ENCODE peak calls at places on chromosomes 2 and 18, in nine cellular contexts. One of them, this sample, is unnamed.

GRCh38 chr2:112693596-112693995 is 27.2 kb upstream of the NT5DC4 start:
- DNase-seq in GM20000: no peak
- DNase-seq in GM10248: no peak
- DNase-seq in mammary epithelial cell: no peak
- DNase-seq in Calu3: no peak
- DNase-seq in fibroblast of villous mesenchyme: no peak
- DNase-seq in AG09319: no peak
- DNase-seq in mucosa of descending colon: no peak
- DNase-seq in A549: no peak
- DNase-seq in this sample: no peak

GRCh38 chr2:12610314-12610713 is 106.4 kb upstream of the TRIB2 start:
- DNase-seq in GM20000: no peak
- DNase-seq in GM10248: no peak
- DNase-seq in mammary epithelial cell: no peak
- DNase-seq in Calu3: no peak
- DNase-seq in fibroblast of villous mesenchyme: no peak
- DNase-seq in AG09319: no peak
- DNase-seq in mucosa of descending colon: no peak
- DNase-seq in A549: no peak
- DNase-seq in this sample: no peak

GRCh38 chr2:190746971-190747761 is 98.3 kb downstream of the NAB1 start:
- DNase-seq in GM20000: no peak
- DNase-seq in GM10248: no peak
- DNase-seq in mammary epithelial cell: no peak
- DNase-seq in Calu3: no peak
- DNase-seq in fibroblast of villous mesenchyme: peak
- DNase-seq in AG09319: peak
- DNase-seq in mucosa of descending colon: no peak
- DNase-seq in A549: no peak
- DNase-seq in this sample: no peak

GRCh38 chr2:128467321-128467901 is 148.7 kb upstream of the HS6ST1 start:
- DNase-seq in GM20000: no peak
- DNase-seq in GM10248: no peak
- DNase-seq in mammary epithelial cell: no peak
- DNase-seq in Calu3: no peak
- DNase-seq in fibroblast of villous mesenchyme: no peak
- DNase-seq in AG09319: no peak
- DNase-seq in mucosa of descending colon: no peak
- DNase-seq in A549: no peak
- DNase-seq in this sample: no peak

GRCh38 chr2:157127249-157128012 is 130.1 kb upstream of the GALNT5 start:
- DNase-seq in GM20000: no peak
- DNase-seq in GM10248: no peak
- DNase-seq in mammary epithelial cell: no peak
- DNase-seq in Calu3: no peak
- DNase-seq in fibroblast of villous mesenchyme: no peak
- DNase-seq in AG09319: no peak
- DNase-seq in mucosa of descending colon: no peak
- DNase-seq in A549: no peak
- DNase-seq in this sample: no peak

GRCh38 chr2:3927031-3927430 is 223.7 kb downstream of the DCDC2C start:
- DNase-seq in GM20000: no peak
- DNase-seq in GM10248: no peak
- DNase-seq in mammary epithelial cell: no peak
- DNase-seq in Calu3: no peak
- DNase-seq in fibroblast of villous mesenchyme: no peak
- DNase-seq in AG09319: no peak
- DNase-seq in mucosa of descending colon: no peak
- DNase-seq in A549: no peak
- DNase-seq in this sample: no peak

GRCh38 chr2:205858781-205859478 is 176.6 kb downstream of the NRP2 start:
- DNase-seq in GM20000: no peak
- DNase-seq in GM10248: no peak
- DNase-seq in mammary epithelial cell: no peak
- DNase-seq in Calu3: peak
- DNase-seq in fibroblast of villous mesenchyme: peak
- DNase-seq in AG09319: no peak
- DNase-seq in mucosa of descending colon: no peak
- DNase-seq in A549: no peak
- DNase-seq in this sample: no peak

GRCh38 chr18:55876254-55876653 is 288.3 kb upstream of the TCF4 start:
- DNase-seq in GM20000: no peak
- DNase-seq in GM10248: no peak
- DNase-seq in mammary epithelial cell: no peak
- DNase-seq in Calu3: no peak
- DNase-seq in fibroblast of villous mesenchyme: no peak
- DNase-seq in AG09319: no peak
- DNase-seq in mucosa of descending colon: no peak
- DNase-seq in A549: no peak
- DNase-seq in this sample: no peak

GRCh38 chr2:60998628-60999545 is 18.6 kb upstream of the PEX13 start:
- DNase-seq in GM20000: peak
- DNase-seq in GM10248: peak
- DNase-seq in mammary epithelial cell: peak
- DNase-seq in Calu3: no peak
- DNase-seq in fibroblast of villous mesenchyme: peak
- DNase-seq in AG09319: no peak
- DNase-seq in mucosa of descending colon: no peak
- DNase-seq in A549: peak
- DNase-seq in this sample: no peak

GRCh38 chr2:169619946-169620345 is 35.8 kb downstream of the PPIG start:
- DNase-seq in GM20000: no peak
- DNase-seq in GM10248: no peak
- DNase-seq in mammary epithelial cell: no peak
- DNase-seq in Calu3: no peak
- DNase-seq in fibroblast of villous mesenchyme: peak
- DNase-seq in AG09319: no peak
- DNase-seq in mucosa of descending colon: no peak
- DNase-seq in A549: no peak
- DNase-seq in this sample: no peak

GRCh38 chr2:169623224-169623623 is 39.1 kb downstream of the PPIG start:
- DNase-seq in GM20000: no peak
- DNase-seq in GM10248: no peak
- DNase-seq in mammary epithelial cell: no peak
- DNase-seq in Calu3: no peak
- DNase-seq in fibroblast of villous mesenchyme: no peak
- DNase-seq in AG09319: no peak
- DNase-seq in mucosa of descending colon: no peak
- DNase-seq in A549: no peak
- DNase-seq in this sample: no peak

GRCh38 chr2:169620509-169620908 is 36.4 kb downstream of the PPIG start:
- DNase-seq in GM20000: no peak
- DNase-seq in GM10248: no peak
- DNase-seq in mammary epithelial cell: no peak
- DNase-seq in Calu3: no peak
- DNase-seq in fibroblast of villous mesenchyme: no peak
- DNase-seq in AG09319: no peak
- DNase-seq in mucosa of descending colon: no peak
- DNase-seq in A549: no peak
- DNase-seq in this sample: no peak

GRCh38 chr2:169625781-169626180 is 41.6 kb downstream of the PPIG start:
- DNase-seq in GM20000: no peak
- DNase-seq in GM10248: no peak
- DNase-seq in mammary epithelial cell: no peak
- DNase-seq in Calu3: no peak
- DNase-seq in fibroblast of villous mesenchyme: no peak
- DNase-seq in AG09319: no peak
- DNase-seq in mucosa of descending colon: no peak
- DNase-seq in A549: no peak
- DNase-seq in this sample: no peak
- TF ChIP-seq CTCF in GM20000: no peak
- TF ChIP-seq CTCF in GM10248: no peak
- TF ChIP-seq CTCF in mammary epithelial cell: no peak
- TF ChIP-seq CTCF in Calu3: no peak
- TF ChIP-seq CTCF in fibroblast of villous mesenchyme: no peak
- TF ChIP-seq CTCF in AG09319: no peak
- TF ChIP-seq CTCF in mucosa of descending colon: no peak
- TF ChIP-seq CTCF in A549: no peak
- TF ChIP-seq CTCF in this sample: no peak

GRCh38 chr18:24515721-24516120 is 55.3 kb downstream of the HRH4 start:
- DNase-seq in GM20000: no peak
- DNase-seq in GM10248: no peak
- DNase-seq in mammary epithelial cell: no peak
- DNase-seq in Calu3: no peak
- DNase-seq in fibroblast of villous mesenchyme: no peak
- DNase-seq in AG09319: no peak
- DNase-seq in mucosa of descending colon: no peak
- DNase-seq in A549: no peak
- DNase-seq in this sample: no peak

GRCh38 chr18:24518596-24518995 is 58.2 kb downstream of the HRH4 start:
- DNase-seq in GM20000: no peak
- DNase-seq in GM10248: no peak
- DNase-seq in mammary epithelial cell: no peak
- DNase-seq in Calu3: no peak
- DNase-seq in fibroblast of villous mesenchyme: no peak
- DNase-seq in AG09319: no peak
- DNase-seq in mucosa of descending colon: no peak
- DNase-seq in A549: no peak
- DNase-seq in this sample: no peak

GRCh38 chr18:24517554-24517953 is 57.1 kb downstream of the HRH4 start:
- DNase-seq in GM20000: no peak
- DNase-seq in GM10248: no peak
- DNase-seq in mammary epithelial cell: no peak
- DNase-seq in Calu3: no peak
- DNase-seq in fibroblast of villous mesenchyme: no peak
- DNase-seq in AG09319: no peak
- DNase-seq in mucosa of descending colon: no peak
- DNase-seq in A549: no peak
- DNase-seq in this sample: no peak

GRCh38 chr18:24509435-24509834 is 49.0 kb downstream of the HRH4 start:
- DNase-seq in GM20000: no peak
- DNase-seq in GM10248: no peak
- DNase-seq in mammary epithelial cell: no peak
- DNase-seq in Calu3: no peak
- DNase-seq in fibroblast of villous mesenchyme: no peak
- DNase-seq in AG09319: no peak
- DNase-seq in mucosa of descending colon: no peak
- DNase-seq in A549: no peak
- DNase-seq in this sample: no peak

DNA sequence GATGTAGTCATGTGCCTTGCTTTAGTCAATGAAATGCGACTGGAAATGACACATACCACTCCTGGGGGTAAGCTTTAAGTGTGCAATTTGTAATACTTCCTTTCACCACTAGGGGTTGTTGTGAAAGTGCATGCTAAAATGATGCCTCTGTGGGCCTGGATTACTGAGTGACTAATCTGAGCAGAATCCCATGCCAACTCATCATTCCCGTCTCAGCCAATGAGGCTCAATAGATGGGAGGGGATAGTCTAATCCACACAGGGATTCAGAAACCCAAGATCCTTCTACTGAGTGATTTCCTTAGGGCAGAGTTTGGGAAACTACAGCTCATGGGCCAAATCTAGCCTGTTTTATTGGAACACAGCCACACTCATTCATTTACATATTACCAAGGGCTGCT is 54.0 kb downstream of the HRH4 start:
- DNase-seq in GM20000: peak
- DNase-seq in GM10248: peak
- DNase-seq in mammary epithelial cell: peak
- DNase-seq in Calu3: peak
- DNase-seq in fibroblast of villous mesenchyme: peak
- DNase-seq in AG09319: no peak
- DNase-seq in mucosa of descending colon: no peak
- DNase-seq in A549: peak
- DNase-seq in this sample: no peak
- TF ChIP-seq CTCF in GM20000: peak
- TF ChIP-seq CTCF in GM10248: peak
- TF ChIP-seq CTCF in mammary epithelial cell: peak
- TF ChIP-seq CTCF in Calu3: peak
- TF ChIP-seq CTCF in fibroblast of villous mesenchyme: peak
- TF ChIP-seq CTCF in AG09319: peak
- TF ChIP-seq CTCF in mucosa of descending colon: peak
- TF ChIP-seq CTCF in A549: no peak
- TF ChIP-seq CTCF in this sample: peak

DNA sequence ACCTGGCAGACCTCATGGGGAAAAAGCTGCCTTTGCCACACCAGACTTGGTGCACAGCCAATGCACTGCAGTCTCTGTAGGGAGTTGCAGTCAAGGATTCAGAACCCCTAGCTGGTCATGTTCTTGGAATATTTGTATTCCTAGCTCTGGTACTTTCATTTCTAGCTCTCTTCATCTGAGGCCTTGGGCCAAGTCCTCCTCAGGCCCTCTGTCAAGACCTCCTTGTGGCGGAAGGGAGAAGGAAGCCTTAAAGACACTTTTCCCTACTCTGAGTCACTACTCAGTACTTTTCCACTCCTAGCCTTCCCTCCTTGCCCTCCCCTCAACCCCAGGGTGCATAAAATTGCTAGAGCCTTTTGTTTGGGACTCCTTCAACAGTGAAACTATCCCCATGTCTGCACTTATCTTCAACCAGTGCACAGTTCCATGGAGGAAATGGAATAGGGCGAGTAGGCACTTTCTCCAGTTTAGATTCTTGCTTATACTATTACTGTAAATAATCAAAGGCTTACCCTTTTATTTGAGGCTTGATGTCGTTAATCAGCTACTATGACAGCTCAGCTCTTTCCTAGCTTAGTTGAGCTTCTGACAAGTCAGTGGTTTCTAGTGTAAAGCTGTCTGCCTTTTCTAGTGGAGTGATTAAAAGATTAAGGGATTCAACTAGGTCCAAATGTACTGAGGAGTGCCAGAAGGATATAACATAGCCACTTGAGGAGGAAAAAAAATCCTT is 15.8 kb downstream of the M1AP start:
- DNase-seq in GM20000: no peak
- DNase-seq in GM10248: no peak
- DNase-seq in mammary epithelial cell: no peak
- DNase-seq in Calu3: no peak
- DNase-seq in fibroblast of villous mesenchyme: peak
- DNase-seq in AG09319: no peak
- DNase-seq in mucosa of descending colon: no peak
- DNase-seq in A549: peak
- DNase-seq in this sample: no peak
- TF ChIP-seq CTCF in GM20000: no peak
- TF ChIP-seq CTCF in GM10248: no peak
- TF ChIP-seq CTCF in mammary epithelial cell: no peak
- TF ChIP-seq CTCF in Calu3: no peak
- TF ChIP-seq CTCF in fibroblast of villous mesenchyme: peak
- TF ChIP-seq CTCF in AG09319: no peak
- TF ChIP-seq CTCF in mucosa of descending colon: no peak
- TF ChIP-seq CTCF in A549: no peak
- TF ChIP-seq CTCF in this sample: no peak

DNA sequence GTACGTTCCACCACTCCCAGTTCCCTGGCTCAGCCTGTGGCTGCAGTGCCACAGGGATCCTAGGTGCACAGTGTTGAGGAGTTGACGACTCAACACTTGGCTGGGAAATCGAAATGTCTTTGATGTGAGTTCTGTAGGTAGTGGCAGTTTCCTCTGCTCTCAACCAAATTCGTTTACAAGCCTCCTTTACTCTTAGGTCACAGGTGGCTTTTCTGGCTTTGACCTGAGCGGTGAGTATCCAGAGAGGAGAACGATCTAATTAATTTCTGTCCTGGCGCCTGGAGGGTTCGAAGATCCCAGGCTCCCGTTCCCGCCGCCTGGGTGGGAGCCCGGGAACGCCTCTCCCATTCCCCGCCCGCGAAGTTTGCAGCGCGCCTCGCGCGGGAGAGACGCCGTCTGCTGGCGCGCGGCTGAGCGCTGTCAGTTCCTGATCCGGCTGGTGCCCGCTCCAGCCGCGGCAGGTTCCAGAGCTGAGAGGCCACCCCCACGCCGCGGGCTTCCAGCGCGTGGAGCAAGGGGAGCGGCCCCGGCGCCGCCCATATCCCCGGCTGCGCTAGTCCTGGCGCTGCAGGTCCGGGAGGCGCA is at the start of gene LAMA3:
- DNase-seq in GM20000: peak
- DNase-seq in GM10248: peak
- DNase-seq in mammary epithelial cell: peak
- DNase-seq in Calu3: peak
- DNase-seq in fibroblast of villous mesenchyme: peak
- DNase-seq in AG09319: peak
- DNase-seq in mucosa of descending colon: peak
- DNase-seq in A549: peak
- DNase-seq in this sample: no peak
- TF ChIP-seq CTCF in GM20000: peak
- TF ChIP-seq CTCF in GM10248: peak
- TF ChIP-seq CTCF in mammary epithelial cell: peak
- TF ChIP-seq CTCF in Calu3: no peak
- TF ChIP-seq CTCF in fibroblast of villous mesenchyme: peak
- TF ChIP-seq CTCF in AG09319: peak
- TF ChIP-seq CTCF in mucosa of descending colon: no peak
- TF ChIP-seq CTCF in A549: peak
- TF ChIP-seq CTCF in this sample: no peak